ENCODE peak calls at places on chromosomes 5 and 9, in eight cellular contexts. One of them, this sample, is unnamed.

GRCh38 chr9:107269254-107269653 is 13.8 kb upstream of the RAD23B start:
- DNase-seq in GM12865: no peak
- DNase-seq in NCI-H1417: no peak
- DNase-seq in COR-L47: no peak
- DNase-seq in T-helper 9 cell: no peak
- DNase-seq in Kasumi-1: no peak
- DNase-seq in NCI-H774: no peak
- DNase-seq in EL: no peak
- DNase-seq in this sample: no peak

GRCh38 chr9:133595910-133596309 is 13.3 kb downstream of the FAM163B start:
- DNase-seq in GM12865: no peak
- DNase-seq in NCI-H1417: no peak
- DNase-seq in COR-L47: no peak
- DNase-seq in T-helper 9 cell: no peak
- DNase-seq in Kasumi-1: no peak
- DNase-seq in NCI-H774: no peak
- DNase-seq in EL: no peak
- DNase-seq in this sample: no peak

GRCh38 chr9:17611921-17612320 is 33.1 kb downstream of the SH3GL2 start:
- DNase-seq in GM12865: no peak
- DNase-seq in NCI-H1417: peak; percentile 2
- DNase-seq in COR-L47: no peak
- DNase-seq in T-helper 9 cell: no peak
- DNase-seq in Kasumi-1: no peak
- DNase-seq in NCI-H774: no peak
- DNase-seq in EL: no peak
- DNase-seq in this sample: no peak

GRCh38 chr5:140358738-140359310 is 1.2 kb upstream of the SLC4A9 start:
- DNase-seq in GM12865: no peak
- DNase-seq in NCI-H1417: no peak
- DNase-seq in COR-L47: peak; percentile 17
- DNase-seq in T-helper 9 cell: no peak
- DNase-seq in Kasumi-1: peak; percentile 12
- DNase-seq in NCI-H774: no peak
- DNase-seq in EL: peak; percentile 65
- DNase-seq in this sample: peak; percentile 79

GRCh38 chr5:169243651-169244422 is 57.1 kb downstream of the SLIT3 start:
- DNase-seq in GM12865: no peak
- DNase-seq in NCI-H1417: no peak
- DNase-seq in COR-L47: no peak
- DNase-seq in T-helper 9 cell: no peak
- DNase-seq in Kasumi-1: no peak
- DNase-seq in NCI-H774: no peak
- DNase-seq in EL: no peak
- DNase-seq in this sample: no peak

GRCh38 chr9:75197521-75197920 is 109.2 kb downstream of the OSTF1 start:
- DNase-seq in GM12865: no peak
- DNase-seq in NCI-H1417: no peak
- DNase-seq in COR-L47: peak; percentile 38
- DNase-seq in T-helper 9 cell: no peak
- DNase-seq in Kasumi-1: no peak
- DNase-seq in NCI-H774: no peak
- DNase-seq in EL: peak; percentile 2
- DNase-seq in this sample: no peak

GRCh38 chr9:110199643-110200042 is 8.3 kb downstream of the C9orf152 start:
- DNase-seq in GM12865: no peak
- DNase-seq in NCI-H1417: no peak
- DNase-seq in COR-L47: no peak
- DNase-seq in T-helper 9 cell: no peak
- DNase-seq in Kasumi-1: no peak
- DNase-seq in NCI-H774: no peak
- DNase-seq in EL: no peak
- DNase-seq in this sample: no peak

GRCh38 chr5:139494256-139494655 is 11.7 kb upstream of the STING1 start:
- DNase-seq in GM12865: no peak
- DNase-seq in NCI-H1417: no peak
- DNase-seq in COR-L47: no peak
- DNase-seq in T-helper 9 cell: no peak
- DNase-seq in Kasumi-1: no peak
- DNase-seq in NCI-H774: no peak
- DNase-seq in EL: peak; percentile 34
- DNase-seq in this sample: no peak

GRCh38 chr5:53191766-53192165 is 82.2 kb upstream of the MOCS2 start:
- DNase-seq in GM12865: no peak
- DNase-seq in NCI-H1417: no peak
- DNase-seq in COR-L47: no peak
- DNase-seq in T-helper 9 cell: no peak
- DNase-seq in Kasumi-1: no peak
- DNase-seq in NCI-H774: no peak
- DNase-seq in EL: peak; percentile 50
- DNase-seq in this sample: no peak

GRCh38 chr5:170232786-170233185 is at the start of gene C5orf58:
- DNase-seq in GM12865: no peak
- DNase-seq in NCI-H1417: no peak
- DNase-seq in COR-L47: no peak
- DNase-seq in T-helper 9 cell: no peak
- DNase-seq in Kasumi-1: no peak
- DNase-seq in NCI-H774: no peak
- DNase-seq in EL: no peak
- DNase-seq in this sample: peak; percentile 73

GRCh38 chr9:88072831-88073365 is 65.4 kb downstream of the SPATA31C2 start:
- DNase-seq in GM12865: no peak
- DNase-seq in NCI-H1417: no peak
- DNase-seq in COR-L47: no peak
- DNase-seq in T-helper 9 cell: no peak
- DNase-seq in Kasumi-1: no peak
- DNase-seq in NCI-H774: no peak
- DNase-seq in EL: peak; percentile 62
- DNase-seq in this sample: no peak

GRCh38 chr5:178793156-178793555 is 62.7 kb upstream of the ZNF354A start:
- DNase-seq in GM12865: no peak
- DNase-seq in NCI-H1417: peak; percentile 4
- DNase-seq in COR-L47: peak; percentile 27
- DNase-seq in T-helper 9 cell: no peak
- DNase-seq in Kasumi-1: no peak
- DNase-seq in NCI-H774: no peak
- DNase-seq in EL: peak; percentile 13
- DNase-seq in this sample: peak; percentile 79

GRCh38 chr9:109780453-109781033 is 545 bp downstream of the PALM2AKAP2 start:
- DNase-seq in GM12865: no peak
- DNase-seq in NCI-H1417: peak; percentile 58
- DNase-seq in COR-L47: no peak
- DNase-seq in T-helper 9 cell: no peak
- DNase-seq in Kasumi-1: no peak
- DNase-seq in NCI-H774: no peak
- DNase-seq in EL: peak; percentile 40
- DNase-seq in this sample: peak; percentile 44

GRCh38 chr5:147673276-147673675 is 109.3 kb downstream of the JAKMIP2 start:
- DNase-seq in GM12865: no peak
- DNase-seq in NCI-H1417: no peak
- DNase-seq in COR-L47: peak; percentile 16
- DNase-seq in T-helper 9 cell: no peak
- DNase-seq in Kasumi-1: no peak
- DNase-seq in NCI-H774: no peak
- DNase-seq in EL: no peak
- DNase-seq in this sample: no peak

GRCh38 chr9:15231788-15232635 is 75.0 kb downstream of the TTC39B start:
- DNase-seq in GM12865: peak; percentile 47
- DNase-seq in NCI-H1417: no peak
- DNase-seq in COR-L47: peak; percentile 4
- DNase-seq in T-helper 9 cell: no peak
- DNase-seq in Kasumi-1: peak; percentile 19
- DNase-seq in NCI-H774: no peak
- DNase-seq in EL: peak; percentile 28
- DNase-seq in this sample: peak; percentile 72

GRCh38 chr9:75230469-75230868 is 142.2 kb downstream of the OSTF1 start:
- DNase-seq in GM12865: no peak
- DNase-seq in NCI-H1417: no peak
- DNase-seq in COR-L47: no peak
- DNase-seq in T-helper 9 cell: no peak
- DNase-seq in Kasumi-1: no peak
- DNase-seq in NCI-H774: no peak
- DNase-seq in EL: no peak
- DNase-seq in this sample: no peak

GRCh38 chr9:2047144-2047671 is 32.1 kb downstream of the SMARCA2 start:
- DNase-seq in GM12865: no peak
- DNase-seq in NCI-H1417: no peak
- DNase-seq in COR-L47: no peak
- DNase-seq in T-helper 9 cell: no peak
- DNase-seq in Kasumi-1: no peak
- DNase-seq in NCI-H774: no peak
- DNase-seq in EL: no peak
- DNase-seq in this sample: peak; percentile 81

GRCh38 chr9:86020731-86021130 is 78.6 kb downstream of the GOLM1 start:
- DNase-seq in GM12865: no peak
- DNase-seq in NCI-H1417: no peak
- DNase-seq in COR-L47: no peak
- DNase-seq in T-helper 9 cell: no peak
- DNase-seq in Kasumi-1: no peak
- DNase-seq in NCI-H774: no peak
- DNase-seq in EL: no peak
- DNase-seq in this sample: no peak

GRCh38 chr9:133031130-133031422 is 279 bp downstream of the GTF3C5 start:
- DNase-seq in GM12865: no peak
- DNase-seq in NCI-H1417: no peak
- DNase-seq in COR-L47: no peak
- DNase-seq in T-helper 9 cell: no peak
- DNase-seq in Kasumi-1: no peak
- DNase-seq in NCI-H774: no peak
- DNase-seq in EL: no peak
- DNase-seq in this sample: no peak

GRCh38 chr5:7714697-7715096 is 136.2 kb downstream of the CFAP90 start:
- DNase-seq in GM12865: no peak
- DNase-seq in NCI-H1417: no peak
- DNase-seq in COR-L47: no peak
- DNase-seq in T-helper 9 cell: no peak
- DNase-seq in Kasumi-1: no peak
- DNase-seq in NCI-H774: no peak
- DNase-seq in EL: no peak
- DNase-seq in this sample: no peak

GRCh38 chr5:172504736-172505402 is 50.5 kb upstream of the SH3PXD2B start:
- DNase-seq in GM12865: no peak
- DNase-seq in NCI-H1417: no peak
- DNase-seq in COR-L47: no peak
- DNase-seq in T-helper 9 cell: no peak
- DNase-seq in Kasumi-1: no peak
- DNase-seq in NCI-H774: no peak
- DNase-seq in EL: no peak
- DNase-seq in this sample: no peak

GRCh38 chr5:61620660-61621650 is 288.9 kb downstream of the ZSWIM6 start:
- DNase-seq in GM12865: no peak
- DNase-seq in NCI-H1417: no peak
- DNase-seq in COR-L47: peak; percentile 31
- DNase-seq in T-helper 9 cell: no peak
- DNase-seq in Kasumi-1: no peak
- DNase-seq in NCI-H774: no peak
- DNase-seq in EL: no peak
- DNase-seq in this sample: no peak

GRCh38 chr9:79969866-79970265 is 398.1 kb downstream of the TLE4 start:
- DNase-seq in GM12865: no peak
- DNase-seq in NCI-H1417: no peak
- DNase-seq in COR-L47: no peak
- DNase-seq in T-helper 9 cell: no peak
- DNase-seq in Kasumi-1: no peak
- DNase-seq in NCI-H774: no peak
- DNase-seq in EL: no peak
- DNase-seq in this sample: no peak

GRCh38 chr5:14447958-14448881 is 133.4 kb upstream of the OTULINL start:
- DNase-seq in GM12865: peak; percentile 59
- DNase-seq in NCI-H1417: no peak
- DNase-seq in COR-L47: peak; percentile 27
- DNase-seq in T-helper 9 cell: no peak
- DNase-seq in Kasumi-1: no peak
- DNase-seq in NCI-H774: no peak
- DNase-seq in EL: peak; percentile 57
- DNase-seq in this sample: peak; percentile 55

GRCh38 chr5:11069041-11069440 is 308.0 kb upstream of the DAP start:
- DNase-seq in GM12865: no peak
- DNase-seq in NCI-H1417: no peak
- DNase-seq in COR-L47: no peak
- DNase-seq in T-helper 9 cell: no peak
- DNase-seq in Kasumi-1: no peak
- DNase-seq in NCI-H774: no peak
- DNase-seq in EL: peak; percentile 37
- DNase-seq in this sample: no peak

GRCh38 chr5:138282918-138283742 is 8.7 kb upstream of the GFRA3 start:
- DNase-seq in GM12865: peak; percentile 34
- DNase-seq in NCI-H1417: peak; percentile 4
- DNase-seq in COR-L47: peak; percentile 58
- DNase-seq in T-helper 9 cell: no peak
- DNase-seq in Kasumi-1: peak; percentile 82
- DNase-seq in NCI-H774: peak; percentile 65
- DNase-seq in EL: peak; percentile 42
- DNase-seq in this sample: peak; percentile 65

GRCh38 chr5:164237531-164237930 is 732.1 kb downstream of the MAT2B start:
- DNase-seq in GM12865: no peak
- DNase-seq in NCI-H1417: no peak
- DNase-seq in COR-L47: no peak
- DNase-seq in T-helper 9 cell: no peak
- DNase-seq in Kasumi-1: no peak
- DNase-seq in NCI-H774: no peak
- DNase-seq in EL: no peak
- DNase-seq in this sample: no peak

GRCh38 chr5:33684760-33685159 is 207.0 kb downstream of the ADAMTS12 start:
- DNase-seq in GM12865: no peak
- DNase-seq in NCI-H1417: no peak
- DNase-seq in COR-L47: no peak
- DNase-seq in T-helper 9 cell: no peak
- DNase-seq in Kasumi-1: no peak
- DNase-seq in NCI-H774: no peak
- DNase-seq in EL: no peak
- DNase-seq in this sample: no peak

GRCh38 chr5:21615195-21615765 is 1237.9 kb downstream of the CDH12 start:
- DNase-seq in GM12865: no peak
- DNase-seq in NCI-H1417: no peak
- DNase-seq in COR-L47: no peak
- DNase-seq in T-helper 9 cell: no peak
- DNase-seq in Kasumi-1: no peak
- DNase-seq in NCI-H774: no peak
- DNase-seq in EL: no peak
- DNase-seq in this sample: no peak

This sample was measured in H7.